ENCODE peak calls at places on chromosomes 7 and 10, in six cellular contexts. One of them, this sample, is unnamed.

GRCh38 chr10:983951-984705 is 4.1 kb upstream of the GTPBP4 start:
- DNase-seq in left colon: no peak
- DNase-seq in RCC 7860: peak; percentile 19
- DNase-seq in activated T-cell treated with anti-CD3 and anti-CD28 coated beads for 48 hours: no peak
- DNase-seq in right lobe of liver: no peak
- DNase-seq in GM19239: no peak
- DNase-seq in this sample: peak; percentile 22

GRCh38 chr10:33113111-33113856 is 155.3 kb upstream of the ITGB1 start:
- DNase-seq in activated T-cell treated with anti-CD3 and anti-CD28 coated beads for 48 hours: no peak
- DNase-seq in left colon: no peak
- DNase-seq in GM19239: no peak
- DNase-seq in RCC 7860: peak; percentile 21
- DNase-seq in right lobe of liver: no peak
- DNase-seq in this sample: peak; percentile 80

GRCh38 chr7:151191544-151191943 is 4.5 kb upstream of the ASB10 start:
- DNase-seq in left colon: no peak
- DNase-seq in right lobe of liver: no peak
- DNase-seq in GM19239: no peak
- DNase-seq in activated T-cell treated with anti-CD3 and anti-CD28 coated beads for 48 hours: no peak
- DNase-seq in RCC 7860: no peak
- DNase-seq in this sample: no peak

GRCh38 chr10:3421537-3422257 is 249.1 kb upstream of the PITRM1 start:
- DNase-seq in RCC 7860: no peak
- DNase-seq in GM19239: no peak
- DNase-seq in right lobe of liver: no peak
- DNase-seq in left colon: no peak
- DNase-seq in activated T-cell treated with anti-CD3 and anti-CD28 coated beads for 48 hours: no peak
- DNase-seq in this sample: no peak

GRCh38 chr7:115230882-115231508 is 309.1 kb downstream of the MDFIC start:
- DNase-seq in left colon: no peak
- DNase-seq in right lobe of liver: no peak
- DNase-seq in RCC 7860: peak; percentile 99
- DNase-seq in activated T-cell treated with anti-CD3 and anti-CD28 coated beads for 48 hours: peak; percentile 0
- DNase-seq in GM19239: no peak
- DNase-seq in this sample: peak; percentile 98

GRCh38 chr7:114409750-114410149 is 4.9 kb upstream of the FOXP2 start:
- DNase-seq in left colon: no peak
- DNase-seq in GM19239: no peak
- DNase-seq in right lobe of liver: no peak
- DNase-seq in activated T-cell treated with anti-CD3 and anti-CD28 coated beads for 48 hours: no peak
- DNase-seq in RCC 7860: peak; percentile 50
- DNase-seq in this sample: peak; percentile 71

GRCh38 chr7:102117743-102118142 is 168.9 kb upstream of the SH2B2 start:
- DNase-seq in left colon: no peak
- DNase-seq in activated T-cell treated with anti-CD3 and anti-CD28 coated beads for 48 hours: no peak
- DNase-seq in RCC 7860: no peak
- DNase-seq in GM19239: no peak
- DNase-seq in right lobe of liver: no peak
- DNase-seq in this sample: no peak

GRCh38 chr10:3740157-3740871 is 44.7 kb downstream of the KLF6 start:
- DNase-seq in RCC 7860: peak; percentile 99
- DNase-seq in right lobe of liver: no peak
- DNase-seq in activated T-cell treated with anti-CD3 and anti-CD28 coated beads for 48 hours: no peak
- DNase-seq in GM19239: no peak
- DNase-seq in left colon: no peak
- DNase-seq in this sample: peak; percentile 99

GRCh38 chr10:29470843-29471482 is 163.8 kb downstream of the SVIL start:
- DNase-seq in activated T-cell treated with anti-CD3 and anti-CD28 coated beads for 48 hours: no peak
- DNase-seq in RCC 7860: peak; percentile 41
- DNase-seq in GM19239: no peak
- DNase-seq in left colon: no peak
- DNase-seq in right lobe of liver: no peak
- DNase-seq in this sample: no peak